ENCODE peak calls at places on chromosomes 12 and 14, in six cellular contexts. One of them, this sample, is unnamed.

GRCh38 chr14:104772707-104773504 is 20.0 kb downstream of the SIVA1 start:
- DNase-seq in AML-193: no peak
- DNase-seq in Right ventricle myocardium superior: no peak
- DNase-seq in stimulated activated CD4-positive, alpha-beta T cell treated with anti-CD3 and anti-CD28 coated beads, TNF-alpha, amount 100 ng/mL, for 24 hours: no peak
- DNase-seq in activated CD8-positive, alpha-beta memory T cell treated with anti-CD3 and anti-CD28 coated beads for 1 hour: no peak
- DNase-seq in HEK293T: no peak
- DNase-seq in this sample: no peak

GRCh38 chr14:33271891-33272290 is 333.2 kb downstream of the NPAS3 start:
- DNase-seq in AML-193: no peak
- DNase-seq in Right ventricle myocardium superior: no peak
- DNase-seq in stimulated activated CD4-positive, alpha-beta T cell treated with anti-CD3 and anti-CD28 coated beads, TNF-alpha, amount 100 ng/mL, for 24 hours: no peak
- DNase-seq in activated CD8-positive, alpha-beta memory T cell treated with anti-CD3 and anti-CD28 coated beads for 1 hour: no peak
- DNase-seq in HEK293T: no peak
- DNase-seq in this sample: no peak

GRCh38 chr12:12449533-12450025 is 92.7 kb downstream of the BORCS5 start:
- DNase-seq in AML-193: peak; percentile 91
- DNase-seq in Right ventricle myocardium superior: no peak
- DNase-seq in stimulated activated CD4-positive, alpha-beta T cell treated with anti-CD3 and anti-CD28 coated beads, TNF-alpha, amount 100 ng/mL, for 24 hours: no peak
- DNase-seq in activated CD8-positive, alpha-beta memory T cell treated with anti-CD3 and anti-CD28 coated beads for 1 hour: no peak
- DNase-seq in HEK293T: no peak
- DNase-seq in this sample: no peak

GRCh38 chr14:76314521-76314951 is 61.4 kb upstream of the ESRRB start:
- DNase-seq in AML-193: no peak
- DNase-seq in Right ventricle myocardium superior: no peak
- DNase-seq in stimulated activated CD4-positive, alpha-beta T cell treated with anti-CD3 and anti-CD28 coated beads, TNF-alpha, amount 100 ng/mL, for 24 hours: no peak
- DNase-seq in activated CD8-positive, alpha-beta memory T cell treated with anti-CD3 and anti-CD28 coated beads for 1 hour: no peak
- DNase-seq in HEK293T: no peak
- DNase-seq in this sample: no peak

GRCh38 chr12:13165578-13166120 is 30.9 kb upstream of the EMP1 start:
- DNase-seq in AML-193: peak; percentile 91
- DNase-seq in Right ventricle myocardium superior: peak; percentile 78
- DNase-seq in stimulated activated CD4-positive, alpha-beta T cell treated with anti-CD3 and anti-CD28 coated beads, TNF-alpha, amount 100 ng/mL, for 24 hours: peak; percentile 58
- DNase-seq in activated CD8-positive, alpha-beta memory T cell treated with anti-CD3 and anti-CD28 coated beads for 1 hour: peak; percentile 47
- DNase-seq in HEK293T: no peak
- DNase-seq in this sample: no peak

GRCh38 chr12:91852646-91853045 is 293.0 kb downstream of the BTG1 start:
- DNase-seq in AML-193: no peak
- DNase-seq in Right ventricle myocardium superior: no peak
- DNase-seq in stimulated activated CD4-positive, alpha-beta T cell treated with anti-CD3 and anti-CD28 coated beads, TNF-alpha, amount 100 ng/mL, for 24 hours: no peak
- DNase-seq in activated CD8-positive, alpha-beta memory T cell treated with anti-CD3 and anti-CD28 coated beads for 1 hour: no peak
- DNase-seq in HEK293T: no peak
- DNase-seq in this sample: no peak

GRCh38 chr12:131699434-131699833 is 11.5 kb upstream of the SFSWAP start:
- DNase-seq in AML-193: no peak
- DNase-seq in Right ventricle myocardium superior: no peak
- DNase-seq in stimulated activated CD4-positive, alpha-beta T cell treated with anti-CD3 and anti-CD28 coated beads, TNF-alpha, amount 100 ng/mL, for 24 hours: no peak
- DNase-seq in activated CD8-positive, alpha-beta memory T cell treated with anti-CD3 and anti-CD28 coated beads for 1 hour: no peak
- DNase-seq in HEK293T: no peak
- DNase-seq in this sample: no peak

GRCh38 chr12:38772427-38772826 is 133.0 kb downstream of the CPNE8 start:
- DNase-seq in AML-193: no peak
- DNase-seq in Right ventricle myocardium superior: no peak
- DNase-seq in stimulated activated CD4-positive, alpha-beta T cell treated with anti-CD3 and anti-CD28 coated beads, TNF-alpha, amount 100 ng/mL, for 24 hours: no peak
- DNase-seq in activated CD8-positive, alpha-beta memory T cell treated with anti-CD3 and anti-CD28 coated beads for 1 hour: no peak
- DNase-seq in HEK293T: no peak
- DNase-seq in this sample: no peak

GRCh38 chr14:31270196-31270772 is 62.7 kb upstream of the HECTD1 start:
- DNase-seq in AML-193: peak; percentile 23
- DNase-seq in Right ventricle myocardium superior: no peak
- DNase-seq in stimulated activated CD4-positive, alpha-beta T cell treated with anti-CD3 and anti-CD28 coated beads, TNF-alpha, amount 100 ng/mL, for 24 hours: no peak
- DNase-seq in activated CD8-positive, alpha-beta memory T cell treated with anti-CD3 and anti-CD28 coated beads for 1 hour: no peak
- DNase-seq in HEK293T: no peak
- DNase-seq in this sample: no peak

GRCh38 chr12:3205742-3206519 is 128.8 kb downstream of the TSPAN9 start:
- DNase-seq in AML-193: no peak
- DNase-seq in Right ventricle myocardium superior: no peak
- DNase-seq in stimulated activated CD4-positive, alpha-beta T cell treated with anti-CD3 and anti-CD28 coated beads, TNF-alpha, amount 100 ng/mL, for 24 hours: no peak
- DNase-seq in activated CD8-positive, alpha-beta memory T cell treated with anti-CD3 and anti-CD28 coated beads for 1 hour: no peak
- DNase-seq in HEK293T: no peak
- DNase-seq in this sample: no peak

GRCh38 chr14:45177081-45177480 is 41.4 kb downstream of the FANCM start:
- DNase-seq in AML-193: peak; percentile 82
- DNase-seq in Right ventricle myocardium superior: no peak
- DNase-seq in stimulated activated CD4-positive, alpha-beta T cell treated with anti-CD3 and anti-CD28 coated beads, TNF-alpha, amount 100 ng/mL, for 24 hours: no peak
- DNase-seq in activated CD8-positive, alpha-beta memory T cell treated with anti-CD3 and anti-CD28 coated beads for 1 hour: no peak
- DNase-seq in HEK293T: no peak
- DNase-seq in this sample: no peak

GRCh38 chr12:47412837-47413236 is 293.0 kb downstream of the RPAP3 start:
- DNase-seq in AML-193: no peak
- DNase-seq in Right ventricle myocardium superior: no peak
- DNase-seq in stimulated activated CD4-positive, alpha-beta T cell treated with anti-CD3 and anti-CD28 coated beads, TNF-alpha, amount 100 ng/mL, for 24 hours: no peak
- DNase-seq in activated CD8-positive, alpha-beta memory T cell treated with anti-CD3 and anti-CD28 coated beads for 1 hour: no peak
- DNase-seq in HEK293T: no peak
- DNase-seq in this sample: no peak

GRCh38 chr12:12562016-12562483 is 613 bp downstream of the DUSP16 start:
- DNase-seq in AML-193: no peak
- DNase-seq in Right ventricle myocardium superior: peak; percentile 52
- DNase-seq in stimulated activated CD4-positive, alpha-beta T cell treated with anti-CD3 and anti-CD28 coated beads, TNF-alpha, amount 100 ng/mL, for 24 hours: no peak
- DNase-seq in activated CD8-positive, alpha-beta memory T cell treated with anti-CD3 and anti-CD28 coated beads for 1 hour: peak; percentile 23
- DNase-seq in HEK293T: peak; percentile 25
- DNase-seq in this sample: no peak

GRCh38 chr14:90398315-90398811 is 1.5 kb downstream of the CALM1 start:
- DNase-seq in AML-193: peak; percentile 52
- DNase-seq in Right ventricle myocardium superior: peak; percentile 60
- DNase-seq in stimulated activated CD4-positive, alpha-beta T cell treated with anti-CD3 and anti-CD28 coated beads, TNF-alpha, amount 100 ng/mL, for 24 hours: peak; percentile 29
- DNase-seq in activated CD8-positive, alpha-beta memory T cell treated with anti-CD3 and anti-CD28 coated beads for 1 hour: peak; percentile 42
- DNase-seq in HEK293T: peak; percentile 43
- DNase-seq in this sample: no peak

GRCh38 chr12:65948320-65949008 is 124.2 kb downstream of the HMGA2 start:
- DNase-seq in AML-193: no peak
- DNase-seq in Right ventricle myocardium superior: peak; percentile 71
- DNase-seq in stimulated activated CD4-positive, alpha-beta T cell treated with anti-CD3 and anti-CD28 coated beads, TNF-alpha, amount 100 ng/mL, for 24 hours: no peak
- DNase-seq in activated CD8-positive, alpha-beta memory T cell treated with anti-CD3 and anti-CD28 coated beads for 1 hour: no peak
- DNase-seq in HEK293T: no peak
- DNase-seq in this sample: no peak

GRCh38 chr14:90596733-90597132 is 199.9 kb downstream of the CALM1 start:
- DNase-seq in AML-193: no peak
- DNase-seq in Right ventricle myocardium superior: no peak
- DNase-seq in stimulated activated CD4-positive, alpha-beta T cell treated with anti-CD3 and anti-CD28 coated beads, TNF-alpha, amount 100 ng/mL, for 24 hours: no peak
- DNase-seq in activated CD8-positive, alpha-beta memory T cell treated with anti-CD3 and anti-CD28 coated beads for 1 hour: no peak
- DNase-seq in HEK293T: no peak
- DNase-seq in this sample: no peak

GRCh38 chr14:105019861-105020814 is 745 bp downstream of the CDCA4 start:
- DNase-seq in AML-193: no peak
- DNase-seq in Right ventricle myocardium superior: no peak
- DNase-seq in stimulated activated CD4-positive, alpha-beta T cell treated with anti-CD3 and anti-CD28 coated beads, TNF-alpha, amount 100 ng/mL, for 24 hours: peak; percentile 30
- DNase-seq in activated CD8-positive, alpha-beta memory T cell treated with anti-CD3 and anti-CD28 coated beads for 1 hour: peak; percentile 43
- DNase-seq in HEK293T: peak; percentile 35
- DNase-seq in this sample: no peak

GRCh38 chr12:2894961-2895360 is 4.3 kb downstream of the TULP3 start:
- DNase-seq in AML-193: no peak
- DNase-seq in Right ventricle myocardium superior: no peak
- DNase-seq in stimulated activated CD4-positive, alpha-beta T cell treated with anti-CD3 and anti-CD28 coated beads, TNF-alpha, amount 100 ng/mL, for 24 hours: no peak
- DNase-seq in activated CD8-positive, alpha-beta memory T cell treated with anti-CD3 and anti-CD28 coated beads for 1 hour: no peak
- DNase-seq in HEK293T: no peak
- DNase-seq in this sample: no peak

GRCh38 chr12:59005195-59005961 is 85.1 kb upstream of the LRIG3 start:
- DNase-seq in AML-193: no peak
- DNase-seq in Right ventricle myocardium superior: no peak
- DNase-seq in stimulated activated CD4-positive, alpha-beta T cell treated with anti-CD3 and anti-CD28 coated beads, TNF-alpha, amount 100 ng/mL, for 24 hours: no peak
- DNase-seq in activated CD8-positive, alpha-beta memory T cell treated with anti-CD3 and anti-CD28 coated beads for 1 hour: no peak
- DNase-seq in HEK293T: no peak
- DNase-seq in this sample: no peak

GRCh38 chr12:110528277-110528839 is 26.2 kb downstream of the RAD9B start:
- DNase-seq in AML-193: no peak
- DNase-seq in Right ventricle myocardium superior: no peak
- DNase-seq in stimulated activated CD4-positive, alpha-beta T cell treated with anti-CD3 and anti-CD28 coated beads, TNF-alpha, amount 100 ng/mL, for 24 hours: no peak
- DNase-seq in activated CD8-positive, alpha-beta memory T cell treated with anti-CD3 and anti-CD28 coated beads for 1 hour: no peak
- DNase-seq in HEK293T: no peak
- DNase-seq in this sample: no peak

GRCh38 chr12:66118240-66118891 is 12.2 kb downstream of the LLPH start:
- DNase-seq in AML-193: no peak
- DNase-seq in Right ventricle myocardium superior: no peak
- DNase-seq in stimulated activated CD4-positive, alpha-beta T cell treated with anti-CD3 and anti-CD28 coated beads, TNF-alpha, amount 100 ng/mL, for 24 hours: no peak
- DNase-seq in activated CD8-positive, alpha-beta memory T cell treated with anti-CD3 and anti-CD28 coated beads for 1 hour: no peak
- DNase-seq in HEK293T: no peak
- DNase-seq in this sample: no peak

GRCh38 chr12:102816816-102817434 is 100.1 kb downstream of the PAH start:
- DNase-seq in AML-193: peak; percentile 14
- DNase-seq in Right ventricle myocardium superior: no peak
- DNase-seq in stimulated activated CD4-positive, alpha-beta T cell treated with anti-CD3 and anti-CD28 coated beads, TNF-alpha, amount 100 ng/mL, for 24 hours: no peak
- DNase-seq in activated CD8-positive, alpha-beta memory T cell treated with anti-CD3 and anti-CD28 coated beads for 1 hour: no peak
- DNase-seq in HEK293T: peak; percentile 36
- DNase-seq in this sample: no peak

GRCh38 chr12:127781336-127781735 is 485.6 kb upstream of the TMEM132C start:
- DNase-seq in AML-193: no peak
- DNase-seq in Right ventricle myocardium superior: no peak
- DNase-seq in stimulated activated CD4-positive, alpha-beta T cell treated with anti-CD3 and anti-CD28 coated beads, TNF-alpha, amount 100 ng/mL, for 24 hours: no peak
- DNase-seq in activated CD8-positive, alpha-beta memory T cell treated with anti-CD3 and anti-CD28 coated beads for 1 hour: no peak
- DNase-seq in HEK293T: no peak
- DNase-seq in this sample: peak; percentile 85

GRCh38 chr12:3132636-3133409 is 55.6 kb downstream of the TSPAN9 start:
- DNase-seq in AML-193: no peak
- DNase-seq in Right ventricle myocardium superior: peak; percentile 75
- DNase-seq in stimulated activated CD4-positive, alpha-beta T cell treated with anti-CD3 and anti-CD28 coated beads, TNF-alpha, amount 100 ng/mL, for 24 hours: no peak
- DNase-seq in activated CD8-positive, alpha-beta memory T cell treated with anti-CD3 and anti-CD28 coated beads for 1 hour: no peak
- DNase-seq in HEK293T: no peak
- DNase-seq in this sample: no peak

GRCh38 chr14:94936411-94936892 is 166.5 kb upstream of the GSC start:
- DNase-seq in AML-193: no peak
- DNase-seq in Right ventricle myocardium superior: peak; percentile 80
- DNase-seq in stimulated activated CD4-positive, alpha-beta T cell treated with anti-CD3 and anti-CD28 coated beads, TNF-alpha, amount 100 ng/mL, for 24 hours: no peak
- DNase-seq in activated CD8-positive, alpha-beta memory T cell treated with anti-CD3 and anti-CD28 coated beads for 1 hour: no peak
- DNase-seq in HEK293T: no peak
- DNase-seq in this sample: no peak

GRCh38 chr14:53032161-53032803 is 81.4 kb upstream of the FERMT2 start:
- DNase-seq in AML-193: no peak
- DNase-seq in Right ventricle myocardium superior: no peak
- DNase-seq in stimulated activated CD4-positive, alpha-beta T cell treated with anti-CD3 and anti-CD28 coated beads, TNF-alpha, amount 100 ng/mL, for 24 hours: no peak
- DNase-seq in activated CD8-positive, alpha-beta memory T cell treated with anti-CD3 and anti-CD28 coated beads for 1 hour: no peak
- DNase-seq in HEK293T: no peak
- DNase-seq in this sample: no peak

GRCh38 chr12:70271025-70271424 is 27.8 kb downstream of the CNOT2 start:
- DNase-seq in AML-193: no peak
- DNase-seq in Right ventricle myocardium superior: no peak
- DNase-seq in stimulated activated CD4-positive, alpha-beta T cell treated with anti-CD3 and anti-CD28 coated beads, TNF-alpha, amount 100 ng/mL, for 24 hours: no peak
- DNase-seq in activated CD8-positive, alpha-beta memory T cell treated with anti-CD3 and anti-CD28 coated beads for 1 hour: no peak
- DNase-seq in HEK293T: peak; percentile 11
- DNase-seq in this sample: no peak

GRCh38 chr14:22841769-22842168 is 5.4 kb downstream of the MMP14 start:
- DNase-seq in AML-193: no peak
- DNase-seq in Right ventricle myocardium superior: no peak
- DNase-seq in stimulated activated CD4-positive, alpha-beta T cell treated with anti-CD3 and anti-CD28 coated beads, TNF-alpha, amount 100 ng/mL, for 24 hours: no peak
- DNase-seq in activated CD8-positive, alpha-beta memory T cell treated with anti-CD3 and anti-CD28 coated beads for 1 hour: no peak
- DNase-seq in HEK293T: no peak
- DNase-seq in this sample: no peak

GRCh38 chr12:110581951-110582285 is 1.2 kb downstream of the PPTC7 start:
- DNase-seq in AML-193: no peak
- DNase-seq in Right ventricle myocardium superior: no peak
- DNase-seq in stimulated activated CD4-positive, alpha-beta T cell treated with anti-CD3 and anti-CD28 coated beads, TNF-alpha, amount 100 ng/mL, for 24 hours: no peak
- DNase-seq in activated CD8-positive, alpha-beta memory T cell treated with anti-CD3 and anti-CD28 coated beads for 1 hour: no peak
- DNase-seq in HEK293T: no peak
- DNase-seq in this sample: no peak

GRCh38 chr12:2225736-2226135 is 172.9 kb downstream of the CACNA1C start:
- DNase-seq in AML-193: no peak
- DNase-seq in Right ventricle myocardium superior: no peak
- DNase-seq in stimulated activated CD4-positive, alpha-beta T cell treated with anti-CD3 and anti-CD28 coated beads, TNF-alpha, amount 100 ng/mL, for 24 hours: no peak
- DNase-seq in activated CD8-positive, alpha-beta memory T cell treated with anti-CD3 and anti-CD28 coated beads for 1 hour: no peak
- DNase-seq in HEK293T: no peak
- DNase-seq in this sample: no peak

GRCh38 chr12:123479442-123480180 is 21.7 kb downstream of the SNRNP35 start:
- DNase-seq in AML-193: no peak
- DNase-seq in Right ventricle myocardium superior: no peak
- DNase-seq in stimulated activated CD4-positive, alpha-beta T cell treated with anti-CD3 and anti-CD28 coated beads, TNF-alpha, amount 100 ng/mL, for 24 hours: no peak
- DNase-seq in activated CD8-positive, alpha-beta memory T cell treated with anti-CD3 and anti-CD28 coated beads for 1 hour: no peak
- DNase-seq in HEK293T: no peak
- DNase-seq in this sample: no peak

GRCh38 chr14:79584679-79585078 is 626.6 kb downstream of the DIO2 start:
- DNase-seq in AML-193: no peak
- DNase-seq in Right ventricle myocardium superior: no peak
- DNase-seq in stimulated activated CD4-positive, alpha-beta T cell treated with anti-CD3 and anti-CD28 coated beads, TNF-alpha, amount 100 ng/mL, for 24 hours: no peak
- DNase-seq in activated CD8-positive, alpha-beta memory T cell treated with anti-CD3 and anti-CD28 coated beads for 1 hour: no peak
- DNase-seq in HEK293T: no peak
- DNase-seq in this sample: no peak